ENCODE peak calls at places on chromosome 12, in ten cellular contexts. O, W, X, I, S, J, B, K, Q and T are unnamed samples.

GRCh38 chr12:103657331-103657730 is 70.3 kb downstream of the STAB2 start:
- DNase-seq in X (no peak), O (no peak), Q (peak), K (no peak), B (no peak), J (no peak), I (no peak), W (peak), S (no peak), T (no peak)

GRCh38 chr12:22687677-22688076 is 62.7 kb downstream of the ETNK1 start:
- DNase-seq in Q (peak), S (no peak), X (no peak), J (peak), W (peak), B (no peak), K (peak), O (no peak), I (no peak), T (no peak)

GRCh38 chr12:57552692-57553321 is 3.0 kb downstream of the KIF5A start:
- DNase-seq in I (no peak), B (no peak), J (no peak), W (peak), O (peak), K (peak), Q (peak), S (no peak), X (no peak), T (no peak)

GRCh38 chr12:65720136-65720535 is 104.1 kb upstream of the HMGA2 start:
- DNase-seq in X (no peak), O (no peak), S (no peak), J (no peak), B (no peak), Q (peak), K (peak), I (no peak), W (peak), T (no peak)

GRCh38 chr12:71626768-71627167 is 36.9 kb downstream of the ZFC3H1 start:
- DNase-seq in B (no peak), W (peak), K (no peak), O (no peak), J (no peak), I (no peak), S (no peak), Q (peak), X (no peak), T (no peak)

GRCh38 chr12:119178544-119179334 is at the start of gene HSPB8:
- DNase-seq in Q (peak), X (peak), B (peak), W (peak), I (peak), K (peak), O (peak), S (peak), J (no peak), T (no peak)

GRCh38 chr12:27014859-27015729 is 910 bp upstream of the TM7SF3 start:
- DNase-seq in O (no peak), W (no peak), J (no peak), X (no peak), I (no peak), K (no peak), S (no peak), Q (no peak), B (no peak), T (no peak)

GRCh38 chr12:93518725-93519124 is 51.4 kb downstream of the MRPL42 start:
- DNase-seq in I (no peak), X (no peak), Q (peak), S (no peak), W (peak), O (no peak), J (no peak), B (no peak), K (no peak), T (no peak)

GRCh38 chr12:117038919-117039318 is 60.3 kb downstream of the TESC start:
- DNase-seq in J (no peak), X (no peak), S (no peak), Q (no peak), W (no peak), B (no peak), K (no peak), I (no peak), O (no peak), T (no peak)

GRCh38 chr12:124231980-124232653 is 62.8 kb upstream of the RFLNA start:
- DNase-seq in J (no peak), O (peak), K (no peak), S (no peak), Q (no peak), B (peak), I (no peak), W (no peak), X (no peak), T (no peak)

GRCh38 chr12:51833446-51834227 is 14.9 kb downstream of the FIGNL2 start:
- DNase-seq in B (no peak), S (no peak), W (no peak), Q (no peak), X (no peak), O (no peak), K (no peak), I (no peak), J (no peak), T (no peak)

GRCh38 chr12:55142896-55143870 is 17.0 kb downstream of the OR9K2 start:
- DNase-seq in B (peak), K (no peak), X (no peak), O (no peak), Q (peak), S (no peak), W (peak), J (peak), I (peak), T (no peak)

GRCh38 chr12:93572712-93573551 is 457 bp downstream of the SOCS2 start:
- DNase-seq in J (no peak), B (peak), O (peak), X (no peak), I (peak), W (peak), K (no peak), Q (peak), S (no peak), T (peak)

GRCh38 chr12:131747771-131748170 is 36.9 kb downstream of the SFSWAP start:
- DNase-seq in B (no peak), J (no peak), O (no peak), S (no peak), Q (no peak), X (peak), K (no peak), W (no peak), I (no peak), T (no peak)

GRCh38 chr12:63918788-63919300 is 74.3 kb downstream of the SRGAP1 start:
- DNase-seq in Q (peak), O (no peak), W (peak), B (no peak), S (peak), K (peak), I (no peak), X (no peak), J (no peak), T (no peak)

GRCh38 chr12:28130625-28131598 is 59.3 kb upstream of the CCDC91 start:
- DNase-seq in O (no peak), X (no peak), J (no peak), S (peak), I (no peak), K (peak), B (no peak), Q (peak), W (peak), T (no peak)

GRCh38 chr12:28129031-28129430 is 61.2 kb upstream of the CCDC91 start:
- DNase-seq in I (no peak), W (no peak), J (no peak), S (no peak), K (no peak), Q (no peak), X (no peak), B (no peak), O (no peak), T (no peak)

GRCh38 chr12:28122756-28123155 is 67.5 kb upstream of the CCDC91 start:
- DNase-seq in W (no peak), S (no peak), K (no peak), X (no peak), I (peak), Q (no peak), B (no peak), J (no peak), O (no peak), T (no peak)

GRCh38 chr12:28130234-28130624 is 60.0 kb upstream of the CCDC91 start:
- DNase-seq in J (no peak), S (no peak), I (no peak), O (no peak), K (no peak), B (no peak), X (no peak), W (no peak), Q (no peak), T (no peak)

GRCh38 chr12:28127455-28127854 is 62.8 kb upstream of the CCDC91 start:
- DNase-seq in W (peak), Q (no peak), X (no peak), J (no peak), B (no peak), S (no peak), O (no peak), K (no peak), I (no peak), T (no peak)
- TF ChIP-seq CTCF in W (no peak), Q (no peak), X (no peak), J (no peak), B (no peak), S (no peak), O (no peak), K (no peak), I (no peak), T (no peak)

GRCh38 chr12:49297695-49298060 is 2.7 kb downstream of the PRPH start:
- DNase-seq in W (no peak), O (no peak), I (no peak), B (no peak), S (no peak), Q (no peak), X (no peak), K (no peak), J (no peak), T (no peak)

GRCh38 chr12:49296034-49296835 is 1.3 kb downstream of the PRPH start:
- DNase-seq in I (peak), Q (no peak), J (peak), K (no peak), X (no peak), B (peak), S (no peak), W (no peak), O (peak), T (no peak)

GRCh38 chr12:49295087-49296001 is at the start of gene PRPH:
- DNase-seq in B (no peak), J (no peak), S (no peak), W (no peak), I (peak), X (no peak), Q (no peak), O (peak), K (no peak), T (no peak)

GRCh38 chr12:49298160-49298559 is 3.2 kb downstream of the PRPH start:
- DNase-seq in O (no peak), J (no peak), W (no peak), S (no peak), K (no peak), B (no peak), Q (no peak), X (no peak), I (no peak), T (no peak)

DNA sequence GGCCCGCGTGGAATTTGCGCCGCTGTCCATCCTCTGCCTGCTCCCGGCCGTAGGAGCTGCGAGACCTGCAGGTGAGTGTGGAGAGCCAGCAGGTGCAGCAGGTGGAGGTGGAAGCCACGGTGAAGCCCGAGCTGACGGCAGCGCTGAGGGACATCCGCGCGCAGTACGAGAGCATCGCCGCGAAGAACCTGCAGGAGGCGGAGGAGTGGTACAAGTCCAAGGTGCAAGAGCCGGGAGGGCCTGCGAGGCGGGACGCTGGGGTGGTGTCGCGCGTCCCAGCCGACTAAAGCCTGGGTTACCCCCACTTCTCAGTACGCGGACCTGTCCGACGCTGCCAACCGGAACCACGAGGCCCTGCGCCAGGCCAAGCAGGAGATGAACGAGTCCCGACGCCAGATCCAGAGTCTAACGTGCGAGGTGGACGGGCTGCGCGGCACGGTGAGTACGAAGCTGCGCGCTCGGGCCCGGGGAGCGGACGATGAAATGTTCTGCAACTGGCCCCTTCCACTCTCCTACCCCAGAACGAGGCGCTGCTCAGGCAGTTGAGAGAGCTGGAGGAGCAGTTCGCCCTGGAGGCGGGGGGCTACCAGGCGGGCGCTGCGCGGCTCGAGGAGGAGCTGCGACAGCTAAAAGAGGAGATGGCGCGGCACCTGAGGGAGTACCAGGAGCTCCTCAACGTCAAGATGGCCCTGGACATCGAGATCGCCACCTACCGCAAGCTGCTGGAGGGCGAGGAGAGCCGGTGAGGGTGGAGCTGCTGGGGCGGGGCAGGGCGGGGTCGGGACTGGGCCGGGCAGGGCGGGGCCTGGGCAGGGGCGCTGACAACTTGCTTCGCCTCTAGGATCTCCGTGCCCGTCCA is 2.1 kb downstream of the PRPH start:
- DNase-seq in I (peak), S (peak), B (no peak), O (peak), J (peak), X (no peak), W (no peak), Q (no peak), K (no peak), T (no peak)
- TF ChIP-seq CTCF in I (peak), S (peak), B (peak), O (peak), J (no peak), X (peak), W (no peak), Q (no peak), K (no peak), T (no peak)

GRCh38 chr12:24664151-24664550 is 284.8 kb downstream of the BCAT1 start:
- DNase-seq in O (no peak), S (no peak), W (peak), Q (peak), X (no peak), B (no peak), I (no peak), K (no peak), J (no peak), T (no peak)

GRCh38 chr12:24661657-24662096 is 287.2 kb downstream of the BCAT1 start:
- DNase-seq in X (no peak), Q (peak), B (no peak), W (peak), K (no peak), J (no peak), I (no peak), O (peak), S (no peak), T (no peak)
- TF ChIP-seq CTCF in X (no peak), Q (no peak), B (no peak), W (no peak), K (no peak), J (no peak), I (no peak), O (no peak), S (no peak), T (no peak)

GRCh38 chr12:3207858-3208257 is 130.7 kb downstream of the TSPAN9 start:
- DNase-seq in Q (no peak), X (no peak), W (no peak), J (no peak), I (peak), O (no peak), S (no peak), B (no peak), K (no peak), T (no peak)
- TF ChIP-seq CTCF in Q (peak), X (peak), W (peak), J (peak), I (peak), O (no peak), S (no peak), B (peak), K (no peak), T (no peak)